ENCODE peak calls at places on chromosomes 4 and X, in five cellular contexts. M is activated CD4-positive, alpha-beta T cell treated with anti-CD3 and anti-CD28 coated beads, Interleukin-2, amount 10 ng/mL, durations not matched to agents 7 days and 5 days; W is cardiac fibroblast; A is fibroblast of mammary gland; U is GM13976. X is an unnamed sample.

GRCh38 chrX:109264878-109265277 is 217.0 kb downstream of the GUCY2F start:
- DNase-seq in M (no peak), W (no peak), A (no peak), U (no peak), X (no peak)

GRCh38 chr4:113243312-113243711 is 193.9 kb downstream of the ANK2 start:
- DNase-seq in M (no peak), W (no peak), A (no peak), U (no peak), X (no peak)

GRCh38 chrX:55839480-55839879 is 121.9 kb downstream of the RRAGB start:
- DNase-seq in M (no peak), W (no peak), A (no peak), U (no peak), X (no peak)

GRCh38 chr4:48138936-48139335 is 4.9 kb upstream of the TXK start:
- DNase-seq in M (peak), W (no peak), A (no peak), U (peak), X (no peak)

GRCh38 chrX:40278340-40279090 is 180.8 kb upstream of the BCOR start:
- DNase-seq in M (peak), W (no peak), A (no peak), U (no peak), X (peak)

GRCh38 chrX:71514367-71515038 is 18.4 kb upstream of the OGT start:
- DNase-seq in M (peak), W (no peak), A (no peak), U (peak), X (no peak)

GRCh38 chrX:19616016-19616415 is 100.7 kb upstream of the MAP3K15 start:
- DNase-seq in M (no peak), W (no peak), A (no peak), U (no peak), X (no peak)

GRCh38 chrX:49171752-49172279 is at the start of gene PLP2:
- DNase-seq in M (peak), W (peak), A (peak), U (peak), X (peak)

GRCh38 chr4:151798678-151799416 is 38.0 kb upstream of the GATB start:
- DNase-seq in M (no peak), W (no peak), A (no peak), U (peak), X (peak)

GRCh38 chr4:149306537-149306936 is 509.1 kb downstream of the IQCM start:
- DNase-seq in M (no peak), W (no peak), A (no peak), U (no peak), X (no peak)

GRCh38 chr4:169005453-169006099 is 4.5 kb downstream of the CBR4 start:
- DNase-seq in M (no peak), W (peak), A (peak), U (no peak), X (peak)

GRCh38 chr4:24770111-24770584 is 25.2 kb upstream of the SOD3 start:
- DNase-seq in M (no peak), W (peak), A (peak), U (peak), X (peak)

GRCh38 chr4:124212835-124213640 is 499.5 kb downstream of the ANKRD50 start:
- DNase-seq in M (no peak), W (peak), A (peak), U (no peak), X (peak)

GRCh38 chr4:90727938-90728337 is 600.7 kb downstream of the CCSER1 start:
- DNase-seq in M (no peak), W (no peak), A (no peak), U (no peak), X (peak)

GRCh38 chr4:156779774-156780173 is 191.8 kb downstream of the PDGFC start:
- DNase-seq in M (no peak), W (peak), A (peak), U (no peak), X (peak)

GRCh38 chr4:153071953-153072622 is 132.2 kb upstream of the TRIM2 start:
- DNase-seq in M (no peak), W (no peak), A (no peak), U (no peak), X (no peak)

GRCh38 chrX:115562492-115562872 is 1.5 kb downstream of the PLS3 start:
- DNase-seq in M (no peak), W (peak), A (peak), U (no peak), X (no peak)

GRCh38 chr4:64670647-64671046 is 261.4 kb upstream of the TECRL start:
- DNase-seq in M (no peak), W (no peak), A (no peak), U (no peak), X (no peak)

GRCh38 chr4:169677150-169677732 is 56.9 kb downstream of the CLCN3 start:
- DNase-seq in M (no peak), W (peak), A (no peak), U (no peak), X (no peak)

GRCh38 chr4:7911044-7911578 is 28.6 kb downstream of the AFAP1 start:
- DNase-seq in M (no peak), W (peak), A (peak), U (no peak), X (peak)

GRCh38 chr4:140213116-140213515 is 59.1 kb upstream of the MAML3 start:
- DNase-seq in M (no peak), W (no peak), A (peak), U (no peak), X (no peak)

GRCh38 chrX:150587585-150588503 is 19.4 kb downstream of the MTM1 start:
- DNase-seq in M (peak), W (peak), A (peak), U (no peak), X (no peak)

X was measured in astrocyte of the spinal cord.